ENCODE peak calls at places on chromosomes 5 and 9, in ten cellular contexts. B is brain microvascular endothelial cell; Z is tibial artery; W is fibroblast of lung; J is right lobe of liver; D is mammary epithelial cell; A is HCT116; X is colonic mucosa; Y is CD4-positive, alpha-beta memory T cell; Q is mucosa of descending colon. R is an unnamed sample.

GRCh38 chr9:91101598-91102168 is 260.0 kb downstream of the AUH start:
- DNase-seq in B (no peak), Z (no peak), W (no peak), J (no peak), D (no peak), A (no peak), X (no peak), Y (peak; percentile 91), Q (peak; percentile 46), R (peak; percentile 73)

GRCh38 chr5:6556802-6557102 is 76.1 kb downstream of the NSUN2 start:
- DNase-seq in B (no peak), Z (no peak), W (no peak), J (no peak), D (no peak), A (no peak), X (no peak), Y (no peak), Q (no peak), R (no peak)

GRCh38 chr5:57834829-57835554 is 352.4 kb upstream of the ACTBL2 start:
- DNase-seq in B (peak; percentile 60), Z (no peak), W (peak; percentile 53), J (no peak), D (peak; percentile 90), A (no peak), X (no peak), Y (no peak), Q (no peak), R (no peak)

GRCh38 chr9:112110094-112110772 is 64.9 kb downstream of the SUSD1 start:
- DNase-seq in B (no peak), Z (no peak), W (no peak), J (no peak), D (peak; percentile 79), A (no peak), X (peak; percentile 21), Y (no peak), Q (no peak), R (no peak)

GRCh38 chr9:107931071-107931715 is 441.6 kb upstream of the KLF4 start:
- DNase-seq in B (no peak), Z (no peak), W (no peak), J (no peak), D (no peak), A (no peak), X (no peak), Y (no peak), Q (no peak), R (no peak)

GRCh38 chr9:127424669-127424986 is 446 bp downstream of the ZNF79 start:
- DNase-seq in B (no peak), Z (no peak), W (no peak), J (no peak), D (no peak), A (no peak), X (no peak), Y (no peak), Q (no peak), R (no peak)

GRCh38 chr9:20980713-20981481 is 50.5 kb downstream of the HACD4 start:
- DNase-seq in B (peak; percentile 54), Z (no peak), W (peak; percentile 88), J (no peak), D (no peak), A (no peak), X (no peak), Y (no peak), Q (no peak), R (no peak)

GRCh38 chr9:92947268-92948031 is at the start of gene FGD3:
- DNase-seq in B (no peak), Z (no peak), W (no peak), J (no peak), D (no peak), A (no peak), X (no peak), Y (peak; percentile 49), Q (peak; percentile 46), R (no peak)

GRCh38 chr5:73892806-73893205 is 266.8 kb downstream of the ARHGEF28 start:
- DNase-seq in B (peak; percentile 86), Z (no peak), W (peak; percentile 93), J (no peak), D (peak; percentile 81), A (no peak), X (no peak), Y (no peak), Q (no peak), R (no peak)

GRCh38 chr9:126788631-126789349 is 16.1 kb upstream of the ZBTB43 start:
- DNase-seq in B (peak; percentile 47), Z (no peak), W (peak; percentile 20), J (no peak), D (peak; percentile 93), A (no peak), X (no peak), Y (no peak), Q (no peak), R (no peak)

GRCh38 chr5:88883059-88883565 is at the start of gene MEF2C:
- DNase-seq in B (peak; percentile 83), Z (peak; percentile 91), W (peak; percentile 86), J (peak; percentile 64), D (peak; percentile 24), A (peak; percentile 56), X (peak; percentile 74), Y (no peak), Q (peak; percentile 85), R (peak; percentile 78)

GRCh38 chr5:145510324-145510723 is 324.8 kb downstream of the PRELID2 start:
- DNase-seq in B (no peak), Z (no peak), W (peak; percentile 84), J (no peak), D (no peak), A (no peak), X (no peak), Y (no peak), Q (no peak), R (no peak)

GRCh38 chr5:15555176-15555575 is 55.2 kb downstream of the FBXL7 start:
- DNase-seq in B (no peak), Z (no peak), W (no peak), J (no peak), D (no peak), A (no peak), X (no peak), Y (no peak), Q (no peak), R (no peak)

GRCh38 chr9:89073397-89073796 is 82.1 kb downstream of the S1PR3 start:
- DNase-seq in B (no peak), Z (no peak), W (no peak), J (no peak), D (no peak), A (no peak), X (no peak), Y (no peak), Q (no peak), R (no peak)

GRCh38 chr9:90451804-90452203 is 190.8 kb downstream of the DIRAS2 start:
- DNase-seq in B (no peak), Z (no peak), W (no peak), J (no peak), D (no peak), A (no peak), X (no peak), Y (no peak), Q (no peak), R (no peak)

GRCh38 chr5:32690153-32690552 is 21.0 kb upstream of the NPR3 start:
- DNase-seq in B (no peak), Z (no peak), W (peak; percentile 9), J (no peak), D (no peak), A (no peak), X (no peak), Y (no peak), Q (no peak), R (no peak)

GRCh38 chr5:116600876-116601275 is 26.3 kb upstream of the SEMA6A start:
- DNase-seq in B (peak; percentile 72), Z (no peak), W (peak; percentile 59), J (no peak), D (peak; percentile 28), A (no peak), X (no peak), Y (no peak), Q (no peak), R (no peak)

GRCh38 chr5:171580506-171581265 is 161.2 kb downstream of the FGF18 start:
- DNase-seq in B (peak; percentile 27), Z (no peak), W (peak; percentile 78), J (no peak), D (peak; percentile 18), A (no peak), X (no peak), Y (no peak), Q (no peak), R (no peak)

GRCh38 chr5:171585981-171586380 is 166.5 kb downstream of the FGF18 start:
- DNase-seq in B (no peak), Z (no peak), W (no peak), J (no peak), D (no peak), A (no peak), X (no peak), Y (no peak), Q (no peak), R (no peak)

GRCh38 chr5:171581756-171582155 is 162.3 kb downstream of the FGF18 start:
- DNase-seq in B (no peak), Z (no peak), W (peak; percentile 40), J (no peak), D (no peak), A (no peak), X (no peak), Y (no peak), Q (no peak), R (no peak)

GRCh38 chr5:171579849-171580505 is 160.5 kb downstream of the FGF18 start:
- DNase-seq in B (no peak), Z (no peak), W (peak; percentile 46), J (no peak), D (no peak), A (no peak), X (no peak), Y (no peak), Q (no peak), R (no peak)

GRCh38 chr5:171582849-171583248 is 163.4 kb downstream of the FGF18 start:
- DNase-seq in B (no peak), Z (no peak), W (no peak), J (no peak), D (no peak), A (no peak), X (no peak), Y (no peak), Q (no peak), R (no peak)
- H3K36me3 ChIP-seq in B (no peaks in the 10 kb centered on the region), Z (no peaks in the 10 kb centered on the region), W (no peaks in the 10 kb centered on the region), J (no peaks in the 10 kb centered on the region), D (no peaks in the 10 kb centered on the region), A (no peaks in the 10 kb centered on the region), X (no peaks in the 10 kb centered on the region), Y (no peaks in the 10 kb centered on the region), Q (no peaks in the 10 kb centered on the region), R (no peaks in the 10 kb centered on the region)

GRCh38 chr5:135365281-135365680 is 33.8 kb downstream of the MACROH2A1 start:
- DNase-seq in B (no peak), Z (no peak), W (no peak), J (no peak), D (no peak), A (no peak), X (no peak), Y (no peak), Q (no peak), R (no peak)
- H3K36me3 ChIP-seq in B (peaks cover 49% of the 10 kb centered on the region), Z (peaks cover 68% of the 10 kb centered on the region), W (peaks cover 19% of the 10 kb centered on the region), J (no peaks in the 10 kb centered on the region), D (peaks cover 34% of the 10 kb centered on the region), A (peaks cover 45% of the 10 kb centered on the region), X (peaks cover 17% of the 10 kb centered on the region), Y (peaks cover 40% of the 10 kb centered on the region), Q (peaks cover 5% of the 10 kb centered on the region), R (no peaks in the 10 kb centered on the region)

GRCh38 chr5:180799902-180800801 is 2.5 kb downstream of the MGAT1 start:
- DNase-seq in B (peak; percentile 82), Z (peak; percentile 17), W (peak; percentile 58), J (peak; percentile 36), D (peak; percentile 85), A (no peak), X (peak; percentile 16), Y (no peak), Q (no peak), R (no peak)
- H3K36me3 ChIP-seq in B (peaks cover 2% of the 10 kb centered on the region), Z (peaks cover 19% of the 10 kb centered on the region), W (peaks cover 6% of the 10 kb centered on the region), J (no peaks in the 10 kb centered on the region), D (no peaks in the 10 kb centered on the region), A (peaks cover 15% of the 10 kb centered on the region), X (no peaks in the 10 kb centered on the region), Y (peaks cover 15% of the 10 kb centered on the region), Q (no peaks in the 10 kb centered on the region), R (no peaks in the 10 kb centered on the region)

GRCh38 chr5:160565376-160565775 is 143.7 kb downstream of the PTTG1 start:
- DNase-seq in B (no peak), Z (no peak), W (no peak), J (no peak), D (no peak), A (no peak), X (no peak), Y (no peak), Q (no peak), R (no peak)
- H3K36me3 ChIP-seq in B (no peaks in the 10 kb centered on the region), Z (no peaks in the 10 kb centered on the region), W (no peaks in the 10 kb centered on the region), J (no peaks in the 10 kb centered on the region), D (no peaks in the 10 kb centered on the region), A (no peaks in the 10 kb centered on the region), X (no peaks in the 10 kb centered on the region), Y (no peaks in the 10 kb centered on the region), Q (peaks cover 4% of the 10 kb centered on the region), R (peaks cover 23% of the 10 kb centered on the region)